ENCODE peak calls at places on chromosomes 12 and 14, in seven cellular contexts. One of them, this sample, is unnamed.

GRCh38 chr14:22305563-22306127 is 283.4 kb downstream of the DAD1 start:
- DNase-seq in heart left ventricle: no peak
- DNase-seq in HFF-Myc: no peak
- DNase-seq in GM12878: no peak
- DNase-seq in lung: no peak
- DNase-seq in IMR-90: peak; percentile 33
- DNase-seq in fibroblast of pulmonary artery: no peak
- DNase-seq in this sample: no peak

GRCh38 chr14:64718762-64719161 is 14.5 kb downstream of the PLEKHG3 start:
- DNase-seq in heart left ventricle: no peak
- DNase-seq in HFF-Myc: no peak
- DNase-seq in GM12878: no peak
- DNase-seq in lung: no peak
- DNase-seq in IMR-90: no peak
- DNase-seq in fibroblast of pulmonary artery: no peak
- DNase-seq in this sample: no peak

GRCh38 chr14:60684203-60684602 is 34.9 kb upstream of the SIX1 start:
- DNase-seq in heart left ventricle: no peak
- DNase-seq in HFF-Myc: no peak
- DNase-seq in GM12878: no peak
- DNase-seq in lung: no peak
- DNase-seq in IMR-90: no peak
- DNase-seq in fibroblast of pulmonary artery: no peak
- DNase-seq in this sample: no peak

GRCh38 chr12:47095446-47096236 is 15.9 kb upstream of the AMIGO2 start:
- DNase-seq in heart left ventricle: no peak
- DNase-seq in HFF-Myc: no peak
- DNase-seq in GM12878: no peak
- DNase-seq in lung: no peak
- DNase-seq in IMR-90: peak; percentile 95
- DNase-seq in fibroblast of pulmonary artery: peak; percentile 79
- DNase-seq in this sample: peak; percentile 79

GRCh38 chr14:105602799-105603763 is 76.7 kb downstream of the TMEM121 start:
- DNase-seq in heart left ventricle: peak; percentile 52
- DNase-seq in HFF-Myc: no peak
- DNase-seq in GM12878: no peak
- DNase-seq in lung: no peak
- DNase-seq in IMR-90: no peak
- DNase-seq in fibroblast of pulmonary artery: no peak
- DNase-seq in this sample: no peak

GRCh38 chr14:69288001-69288771 is 28.2 kb downstream of the GALNT16 start:
- DNase-seq in heart left ventricle: peak; percentile 63
- DNase-seq in HFF-Myc: no peak
- DNase-seq in GM12878: no peak
- DNase-seq in lung: no peak
- DNase-seq in IMR-90: peak; percentile 42
- DNase-seq in fibroblast of pulmonary artery: peak; percentile 21
- DNase-seq in this sample: no peak

GRCh38 chr12:64187370-64187769 is 34.7 kb downstream of the KICS2 start:
- DNase-seq in heart left ventricle: no peak
- DNase-seq in HFF-Myc: no peak
- DNase-seq in GM12878: no peak
- DNase-seq in lung: no peak
- DNase-seq in IMR-90: peak; percentile 74
- DNase-seq in fibroblast of pulmonary artery: peak; percentile 65
- DNase-seq in this sample: peak; percentile 57

GRCh38 chr12:22518998-22519397 is 25.3 kb downstream of the C2CD5 start:
- DNase-seq in heart left ventricle: no peak
- DNase-seq in HFF-Myc: no peak
- DNase-seq in GM12878: no peak
- DNase-seq in lung: no peak
- DNase-seq in IMR-90: no peak
- DNase-seq in fibroblast of pulmonary artery: peak; percentile 18
- DNase-seq in this sample: no peak

GRCh38 chr12:18983854-18984253 is 145.7 kb upstream of the PLEKHA5 start:
- DNase-seq in heart left ventricle: no peak
- DNase-seq in HFF-Myc: no peak
- DNase-seq in GM12878: no peak
- DNase-seq in lung: no peak
- DNase-seq in IMR-90: no peak
- DNase-seq in fibroblast of pulmonary artery: no peak
- DNase-seq in this sample: no peak

GRCh38 chr14:32244404-32244803 is 41.3 kb upstream of the RNU6-8 start:
- DNase-seq in heart left ventricle: no peak
- DNase-seq in HFF-Myc: no peak
- DNase-seq in GM12878: no peak
- DNase-seq in lung: no peak
- DNase-seq in IMR-90: no peak
- DNase-seq in fibroblast of pulmonary artery: peak; percentile 19
- DNase-seq in this sample: no peak

GRCh38 chr14:55125403-55125802 is 3.6 kb upstream of the LGALS3 start:
- DNase-seq in heart left ventricle: no peak
- DNase-seq in HFF-Myc: no peak
- DNase-seq in GM12878: no peak
- DNase-seq in lung: peak; percentile 60
- DNase-seq in IMR-90: no peak
- DNase-seq in fibroblast of pulmonary artery: no peak
- DNase-seq in this sample: no peak

GRCh38 chr12:31303466-31303865 is 22.5 kb downstream of the SINHCAF start:
- DNase-seq in heart left ventricle: no peak
- DNase-seq in HFF-Myc: no peak
- DNase-seq in GM12878: no peak
- DNase-seq in lung: no peak
- DNase-seq in IMR-90: no peak
- DNase-seq in fibroblast of pulmonary artery: no peak
- DNase-seq in this sample: no peak

GRCh38 chr12:18431776-18432175 is 170.5 kb downstream of the PIK3C2G start:
- DNase-seq in heart left ventricle: no peak
- DNase-seq in HFF-Myc: no peak
- DNase-seq in GM12878: no peak
- DNase-seq in lung: no peak
- DNase-seq in IMR-90: no peak
- DNase-seq in fibroblast of pulmonary artery: no peak
- DNase-seq in this sample: no peak

GRCh38 chr12:68264864-68265256 is 11.5 kb upstream of the IL22 start:
- DNase-seq in heart left ventricle: no peak
- DNase-seq in HFF-Myc: no peak
- DNase-seq in GM12878: no peak
- DNase-seq in lung: no peak
- DNase-seq in IMR-90: peak; percentile 84
- DNase-seq in fibroblast of pulmonary artery: peak; percentile 58
- DNase-seq in this sample: no peak

GRCh38 chr12:110317921-110318320 is 36.9 kb downstream of the ATP2A2 start:
- DNase-seq in heart left ventricle: no peak
- DNase-seq in HFF-Myc: no peak
- DNase-seq in GM12878: no peak
- DNase-seq in lung: no peak
- DNase-seq in IMR-90: peak; percentile 68
- DNase-seq in fibroblast of pulmonary artery: peak; percentile 81
- DNase-seq in this sample: no peak

GRCh38 chr14:76486251-76486743 is 110.4 kb downstream of the ESRRB start:
- DNase-seq in heart left ventricle: no peak
- DNase-seq in HFF-Myc: no peak
- DNase-seq in GM12878: no peak
- DNase-seq in lung: no peak
- DNase-seq in IMR-90: no peak
- DNase-seq in fibroblast of pulmonary artery: no peak
- DNase-seq in this sample: no peak

GRCh38 chr14:76480426-76480825 is 104.5 kb downstream of the ESRRB start:
- DNase-seq in heart left ventricle: no peak
- DNase-seq in HFF-Myc: no peak
- DNase-seq in GM12878: no peak
- DNase-seq in lung: no peak
- DNase-seq in IMR-90: no peak
- DNase-seq in fibroblast of pulmonary artery: no peak
- DNase-seq in this sample: peak; percentile 33

GRCh38 chr14:76489667-76490066 is 113.7 kb downstream of the ESRRB start:
- DNase-seq in heart left ventricle: no peak
- DNase-seq in HFF-Myc: no peak
- DNase-seq in GM12878: no peak
- DNase-seq in lung: no peak
- DNase-seq in IMR-90: no peak
- DNase-seq in fibroblast of pulmonary artery: no peak
- DNase-seq in this sample: no peak

GRCh38 chr14:76488551-76488950 is 112.6 kb downstream of the ESRRB start:
- DNase-seq in heart left ventricle: no peak
- DNase-seq in HFF-Myc: no peak
- DNase-seq in GM12878: no peak
- DNase-seq in lung: no peak
- DNase-seq in IMR-90: no peak
- DNase-seq in fibroblast of pulmonary artery: no peak
- DNase-seq in this sample: no peak

GRCh38 chr14:76484355-76484754 is 108.4 kb downstream of the ESRRB start:
- DNase-seq in heart left ventricle: no peak
- DNase-seq in HFF-Myc: no peak
- DNase-seq in GM12878: no peak
- DNase-seq in lung: no peak
- DNase-seq in IMR-90: no peak
- DNase-seq in fibroblast of pulmonary artery: no peak
- DNase-seq in this sample: no peak
- TF ChIP-seq CTCF in heart left ventricle: no peak
- TF ChIP-seq CTCF in HFF-Myc: no peak
- TF ChIP-seq CTCF in GM12878: peak; percentile 24
- TF ChIP-seq CTCF in lung: no peak
- TF ChIP-seq CTCF in IMR-90: no peak
- TF ChIP-seq CTCF in fibroblast of pulmonary artery: no peak
- TF ChIP-seq CTCF in this sample: no peak

DNA sequence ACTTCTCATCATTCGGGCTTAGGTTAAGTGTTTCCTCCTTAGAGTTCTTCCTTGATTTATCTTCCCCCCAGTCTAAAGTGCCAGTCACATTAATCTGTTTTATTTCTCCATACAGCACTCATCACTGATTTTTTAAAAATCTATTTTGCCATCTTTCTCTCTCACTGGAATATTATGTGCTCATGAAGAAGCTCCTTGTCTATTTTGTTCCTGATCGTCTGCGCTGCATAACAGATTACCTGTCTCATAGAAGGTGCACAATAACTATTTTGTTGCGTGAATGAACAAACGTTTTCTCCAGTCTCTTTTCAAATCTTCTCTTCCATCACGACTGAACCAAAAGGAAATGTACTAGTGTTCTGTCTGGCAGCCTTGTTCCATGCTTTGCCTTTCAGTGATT is 2.7 kb downstream of the ERP29 start:
- DNase-seq in heart left ventricle: no peak
- DNase-seq in HFF-Myc: no peak
- DNase-seq in GM12878: no peak
- DNase-seq in lung: no peak
- DNase-seq in IMR-90: no peak
- DNase-seq in fibroblast of pulmonary artery: no peak
- DNase-seq in this sample: no peak
- H3K4me3 ChIP-seq in heart left ventricle: no peak overlapping the region
- H3K4me3 ChIP-seq in HFF-Myc: no peak overlapping the region
- H3K4me3 ChIP-seq in GM12878: peak overlapping the region; percentile 97
- H3K4me3 ChIP-seq in lung: no peak overlapping the region
- H3K4me3 ChIP-seq in IMR-90: no peak overlapping the region
- H3K4me3 ChIP-seq in fibroblast of pulmonary artery: no peak overlapping the region
- H3K4me3 ChIP-seq in this sample: no peak overlapping the region

DNA sequence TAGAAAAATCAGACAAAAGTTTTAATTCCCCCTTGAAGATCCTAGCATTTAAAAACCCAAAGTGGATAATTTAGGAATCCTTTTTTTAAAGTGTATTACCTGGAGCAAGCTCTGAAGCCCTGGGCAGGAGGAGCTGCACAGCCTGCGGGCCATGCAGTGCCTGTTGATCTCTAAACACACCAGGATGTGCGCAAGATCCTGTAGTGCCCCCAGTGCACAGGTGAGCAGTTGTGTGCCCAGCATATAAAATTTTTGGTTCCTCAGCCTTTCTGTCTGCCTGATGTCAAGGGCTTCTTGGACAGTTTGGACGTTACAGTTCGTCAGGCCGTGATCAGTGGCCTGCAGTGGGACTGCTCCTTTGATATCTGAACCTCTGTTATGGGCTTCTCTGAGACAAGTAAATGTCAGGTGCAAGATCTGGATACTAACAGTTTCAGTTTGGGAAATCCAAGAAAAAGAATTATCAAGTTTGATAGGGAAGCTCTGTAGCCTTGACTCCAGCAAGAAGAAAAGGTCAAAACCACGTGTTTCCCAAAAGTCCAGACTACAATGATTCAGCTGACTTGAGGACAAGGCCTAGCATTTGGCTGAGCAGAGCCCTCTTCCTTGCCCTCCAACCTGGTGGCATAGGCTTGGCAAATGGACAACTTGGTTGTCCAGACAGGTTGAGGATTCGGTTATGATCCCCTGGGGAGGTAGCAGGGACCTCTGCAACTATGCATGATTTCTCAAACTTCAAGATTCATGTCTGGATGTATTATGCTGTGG is 1.0 kb downstream of the ATXN7L3B start:
- DNase-seq in heart left ventricle: no peak
- DNase-seq in HFF-Myc: no peak
- DNase-seq in GM12878: no peak
- DNase-seq in lung: no peak
- DNase-seq in IMR-90: no peak
- DNase-seq in fibroblast of pulmonary artery: no peak
- DNase-seq in this sample: no peak
- TF ChIP-seq CTCF in heart left ventricle: no peak
- TF ChIP-seq CTCF in HFF-Myc: no peak
- TF ChIP-seq CTCF in GM12878: no peak
- TF ChIP-seq CTCF in lung: no peak
- TF ChIP-seq CTCF in IMR-90: no peak
- TF ChIP-seq CTCF in fibroblast of pulmonary artery: no peak
- TF ChIP-seq CTCF in this sample: no peak

GRCh38 chr12:122024132-122024785 is 2.6 kb downstream of the BCL7A start:
- DNase-seq in heart left ventricle: no peak
- DNase-seq in HFF-Myc: no peak
- DNase-seq in GM12878: no peak
- DNase-seq in lung: no peak
- DNase-seq in IMR-90: peak; percentile 25
- DNase-seq in fibroblast of pulmonary artery: no peak
- DNase-seq in this sample: no peak
- H3K4me3 ChIP-seq in heart left ventricle: peak overlapping the region; percentile 62
- H3K4me3 ChIP-seq in HFF-Myc: peak overlapping the region; percentile 62
- H3K4me3 ChIP-seq in GM12878: peak overlapping the region; percentile 65
- H3K4me3 ChIP-seq in lung: no peak overlapping the region
- H3K4me3 ChIP-seq in IMR-90: no peak overlapping the region
- H3K4me3 ChIP-seq in fibroblast of pulmonary artery: peak overlapping the region; percentile 59
- H3K4me3 ChIP-seq in this sample: peak overlapping the region; percentile 66

This sample was measured in epithelial cell of esophagus.